ENCODE peak calls at places on chromosome 11, in seven cellular contexts. One of them, this sample, is unnamed.
A peak's percentile ranks its signal among the peaks of the same experiment; 100 is the strongest.

GRCh38 chr11:2296913-2297622 is 4.7 kb downstream of the C11orf21 start:
- DNase-seq in neural crest cell: no peak
- DNase-seq in AG09309: no peak
- DNase-seq in left colon: no peak
- DNase-seq in activated CD4-positive, alpha-beta T cell treated with anti-CD3 and anti-CD28 coated beads, Interleukin-2, amount 50 U/mL, for 4 hours: no peak
- DNase-seq in T-helper 2 cell: no peak
- DNase-seq in fibroblast of pulmonary artery: no peak
- DNase-seq in this sample: no peak

GRCh38 chr11:82899191-82899820 is 924 bp downstream of the PRCP start:
- DNase-seq in neural crest cell: no peak
- DNase-seq in AG09309: no peak
- DNase-seq in left colon: no peak
- DNase-seq in activated CD4-positive, alpha-beta T cell treated with anti-CD3 and anti-CD28 coated beads, Interleukin-2, amount 50 U/mL, for 4 hours: no peak
- DNase-seq in T-helper 2 cell: peak; percentile 89
- DNase-seq in fibroblast of pulmonary artery: no peak
- DNase-seq in this sample: no peak

GRCh38 chr11:6116638-6117037 is 9.2 kb downstream of the OR56B4 start:
- DNase-seq in neural crest cell: no peak
- DNase-seq in AG09309: no peak
- DNase-seq in left colon: no peak
- DNase-seq in activated CD4-positive, alpha-beta T cell treated with anti-CD3 and anti-CD28 coated beads, Interleukin-2, amount 50 U/mL, for 4 hours: no peak
- DNase-seq in T-helper 2 cell: no peak
- DNase-seq in fibroblast of pulmonary artery: no peak
- DNase-seq in this sample: no peak

GRCh38 chr11:65434667-65435179 is 12.1 kb downstream of the NEAT1 start:
- DNase-seq in neural crest cell: no peak
- DNase-seq in AG09309: no peak
- DNase-seq in left colon: no peak
- DNase-seq in activated CD4-positive, alpha-beta T cell treated with anti-CD3 and anti-CD28 coated beads, Interleukin-2, amount 50 U/mL, for 4 hours: no peak
- DNase-seq in T-helper 2 cell: no peak
- DNase-seq in fibroblast of pulmonary artery: peak; percentile 50
- DNase-seq in this sample: no peak

GRCh38 chr11:8067929-8068575 is 13.0 kb upstream of the TUB start:
- DNase-seq in neural crest cell: no peak
- DNase-seq in AG09309: no peak
- DNase-seq in left colon: no peak
- DNase-seq in activated CD4-positive, alpha-beta T cell treated with anti-CD3 and anti-CD28 coated beads, Interleukin-2, amount 50 U/mL, for 4 hours: no peak
- DNase-seq in T-helper 2 cell: no peak
- DNase-seq in fibroblast of pulmonary artery: no peak
- DNase-seq in this sample: no peak

GRCh38 chr11:117859713-117860112 is 16.7 kb downstream of the FXYD6 start:
- DNase-seq in neural crest cell: no peak
- DNase-seq in AG09309: no peak
- DNase-seq in left colon: no peak
- DNase-seq in activated CD4-positive, alpha-beta T cell treated with anti-CD3 and anti-CD28 coated beads, Interleukin-2, amount 50 U/mL, for 4 hours: no peak
- DNase-seq in T-helper 2 cell: no peak
- DNase-seq in fibroblast of pulmonary artery: no peak
- DNase-seq in this sample: no peak

GRCh38 chr11:46285594-46286033 is 8.2 kb downstream of the CREB3L1 start:
- DNase-seq in neural crest cell: no peak
- DNase-seq in AG09309: no peak
- DNase-seq in left colon: no peak
- DNase-seq in activated CD4-positive, alpha-beta T cell treated with anti-CD3 and anti-CD28 coated beads, Interleukin-2, amount 50 U/mL, for 4 hours: no peak
- DNase-seq in T-helper 2 cell: no peak
- DNase-seq in fibroblast of pulmonary artery: peak; percentile 75
- DNase-seq in this sample: no peak

GRCh38 chr11:42311504-42311903 is 852.1 kb upstream of the LRRC4C start:
- DNase-seq in neural crest cell: no peak
- DNase-seq in AG09309: no peak
- DNase-seq in left colon: no peak
- DNase-seq in activated CD4-positive, alpha-beta T cell treated with anti-CD3 and anti-CD28 coated beads, Interleukin-2, amount 50 U/mL, for 4 hours: no peak
- DNase-seq in T-helper 2 cell: no peak
- DNase-seq in fibroblast of pulmonary artery: peak; percentile 46
- DNase-seq in this sample: no peak

GRCh38 chr11:16603245-16603644 is 135.2 kb upstream of the C11orf58 start:
- DNase-seq in neural crest cell: no peak
- DNase-seq in AG09309: no peak
- DNase-seq in left colon: no peak
- DNase-seq in activated CD4-positive, alpha-beta T cell treated with anti-CD3 and anti-CD28 coated beads, Interleukin-2, amount 50 U/mL, for 4 hours: no peak
- DNase-seq in T-helper 2 cell: no peak
- DNase-seq in fibroblast of pulmonary artery: no peak
- DNase-seq in this sample: no peak

GRCh38 chr11:609355-609811 is 6.4 kb downstream of the IRF7 start:
- DNase-seq in neural crest cell: no peak
- DNase-seq in AG09309: no peak
- DNase-seq in left colon: no peak
- DNase-seq in activated CD4-positive, alpha-beta T cell treated with anti-CD3 and anti-CD28 coated beads, Interleukin-2, amount 50 U/mL, for 4 hours: no peak
- DNase-seq in T-helper 2 cell: no peak
- DNase-seq in fibroblast of pulmonary artery: no peak
- DNase-seq in this sample: no peak

GRCh38 chr11:111639226-111639925 is 37.1 kb downstream of the SIK2 start:
- DNase-seq in neural crest cell: no peak
- DNase-seq in AG09309: no peak
- DNase-seq in left colon: no peak
- DNase-seq in activated CD4-positive, alpha-beta T cell treated with anti-CD3 and anti-CD28 coated beads, Interleukin-2, amount 50 U/mL, for 4 hours: no peak
- DNase-seq in T-helper 2 cell: no peak
- DNase-seq in fibroblast of pulmonary artery: no peak
- DNase-seq in this sample: no peak

GRCh38 chr11:73470036-73470624 is 93.9 kb downstream of the RELT start:
- DNase-seq in neural crest cell: no peak
- DNase-seq in AG09309: no peak
- DNase-seq in left colon: no peak
- DNase-seq in activated CD4-positive, alpha-beta T cell treated with anti-CD3 and anti-CD28 coated beads, Interleukin-2, amount 50 U/mL, for 4 hours: no peak
- DNase-seq in T-helper 2 cell: no peak
- DNase-seq in fibroblast of pulmonary artery: no peak
- DNase-seq in this sample: no peak

GRCh38 chr11:2714871-2715270 is 15.1 kb upstream of the KCNQ1OT1 start:
- DNase-seq in neural crest cell: no peak
- DNase-seq in AG09309: no peak
- DNase-seq in left colon: no peak
- DNase-seq in activated CD4-positive, alpha-beta T cell treated with anti-CD3 and anti-CD28 coated beads, Interleukin-2, amount 50 U/mL, for 4 hours: no peak
- DNase-seq in T-helper 2 cell: no peak
- DNase-seq in fibroblast of pulmonary artery: no peak
- DNase-seq in this sample: no peak

GRCh38 chr11:113339909-113340569 is 25.7 kb downstream of the TTC12 start:
- DNase-seq in neural crest cell: no peak
- DNase-seq in AG09309: no peak
- DNase-seq in left colon: no peak
- DNase-seq in activated CD4-positive, alpha-beta T cell treated with anti-CD3 and anti-CD28 coated beads, Interleukin-2, amount 50 U/mL, for 4 hours: no peak
- DNase-seq in T-helper 2 cell: no peak
- DNase-seq in fibroblast of pulmonary artery: no peak
- DNase-seq in this sample: no peak

GRCh38 chr11:85316967-85317366 is 310.2 kb downstream of the DLG2 start:
- DNase-seq in neural crest cell: no peak
- DNase-seq in AG09309: no peak
- DNase-seq in left colon: no peak
- DNase-seq in activated CD4-positive, alpha-beta T cell treated with anti-CD3 and anti-CD28 coated beads, Interleukin-2, amount 50 U/mL, for 4 hours: no peak
- DNase-seq in T-helper 2 cell: peak; percentile 19
- DNase-seq in fibroblast of pulmonary artery: no peak
- DNase-seq in this sample: no peak

GRCh38 chr11:46914363-46914762 is 4.0 kb downstream of the LRP4 start:
- DNase-seq in neural crest cell: no peak
- DNase-seq in AG09309: no peak
- DNase-seq in left colon: no peak
- DNase-seq in activated CD4-positive, alpha-beta T cell treated with anti-CD3 and anti-CD28 coated beads, Interleukin-2, amount 50 U/mL, for 4 hours: no peak
- DNase-seq in T-helper 2 cell: no peak
- DNase-seq in fibroblast of pulmonary artery: no peak
- DNase-seq in this sample: no peak

GRCh38 chr11:38143852-38144251 is 1545.8 kb upstream of the RAG2 start:
- DNase-seq in neural crest cell: no peak
- DNase-seq in AG09309: no peak
- DNase-seq in left colon: no peak
- DNase-seq in activated CD4-positive, alpha-beta T cell treated with anti-CD3 and anti-CD28 coated beads, Interleukin-2, amount 50 U/mL, for 4 hours: no peak
- DNase-seq in T-helper 2 cell: no peak
- DNase-seq in fibroblast of pulmonary artery: no peak
- DNase-seq in this sample: no peak

GRCh38 chr11:31807791-31808074 is 3.4 kb downstream of the PAX6 start:
- DNase-seq in neural crest cell: no peak
- DNase-seq in AG09309: no peak
- DNase-seq in left colon: no peak
- DNase-seq in activated CD4-positive, alpha-beta T cell treated with anti-CD3 and anti-CD28 coated beads, Interleukin-2, amount 50 U/mL, for 4 hours: no peak
- DNase-seq in T-helper 2 cell: no peak
- DNase-seq in fibroblast of pulmonary artery: no peak
- DNase-seq in this sample: no peak

GRCh38 chr11:20132667-20133039 is 27.6 kb downstream of the DBX1 start:
- DNase-seq in neural crest cell: no peak
- DNase-seq in AG09309: no peak
- DNase-seq in left colon: no peak
- DNase-seq in activated CD4-positive, alpha-beta T cell treated with anti-CD3 and anti-CD28 coated beads, Interleukin-2, amount 50 U/mL, for 4 hours: no peak
- DNase-seq in T-helper 2 cell: no peak
- DNase-seq in fibroblast of pulmonary artery: no peak
- DNase-seq in this sample: no peak

GRCh38 chr11:33383920-33384209 is 126.7 kb downstream of the HIPK3 start:
- DNase-seq in neural crest cell: no peak
- DNase-seq in AG09309: no peak
- DNase-seq in left colon: no peak
- DNase-seq in activated CD4-positive, alpha-beta T cell treated with anti-CD3 and anti-CD28 coated beads, Interleukin-2, amount 50 U/mL, for 4 hours: no peak
- DNase-seq in T-helper 2 cell: no peak
- DNase-seq in fibroblast of pulmonary artery: no peak
- DNase-seq in this sample: no peak

GRCh38 chr11:93089474-93090102 is 108.2 kb downstream of the SLC36A4 start:
- DNase-seq in neural crest cell: no peak
- DNase-seq in AG09309: peak; percentile 24
- DNase-seq in left colon: peak; percentile 27
- DNase-seq in activated CD4-positive, alpha-beta T cell treated with anti-CD3 and anti-CD28 coated beads, Interleukin-2, amount 50 U/mL, for 4 hours: no peak
- DNase-seq in T-helper 2 cell: peak; percentile 37
- DNase-seq in fibroblast of pulmonary artery: peak; percentile 53
- DNase-seq in this sample: peak; percentile 7

GRCh38 chr11:92268546-92268945 is 43.9 kb downstream of the FAT3 start:
- DNase-seq in neural crest cell: no peak
- DNase-seq in AG09309: no peak
- DNase-seq in left colon: no peak
- DNase-seq in activated CD4-positive, alpha-beta T cell treated with anti-CD3 and anti-CD28 coated beads, Interleukin-2, amount 50 U/mL, for 4 hours: no peak
- DNase-seq in T-helper 2 cell: no peak
- DNase-seq in fibroblast of pulmonary artery: no peak
- DNase-seq in this sample: no peak

GRCh38 chr11:132158091-132158490 is 787.7 kb downstream of the NTM start:
- DNase-seq in neural crest cell: no peak
- DNase-seq in AG09309: no peak
- DNase-seq in left colon: no peak
- DNase-seq in activated CD4-positive, alpha-beta T cell treated with anti-CD3 and anti-CD28 coated beads, Interleukin-2, amount 50 U/mL, for 4 hours: no peak
- DNase-seq in T-helper 2 cell: peak; percentile 21
- DNase-seq in fibroblast of pulmonary artery: peak; percentile 26
- DNase-seq in this sample: no peak

GRCh38 chr11:57397394-57397990 is 7.0 kb upstream of the PRG2 start:
- DNase-seq in neural crest cell: no peak
- DNase-seq in AG09309: no peak
- DNase-seq in left colon: no peak
- DNase-seq in activated CD4-positive, alpha-beta T cell treated with anti-CD3 and anti-CD28 coated beads, Interleukin-2, amount 50 U/mL, for 4 hours: no peak
- DNase-seq in T-helper 2 cell: no peak
- DNase-seq in fibroblast of pulmonary artery: no peak
- DNase-seq in this sample: no peak

GRCh38 chr11:36411202-36411640 is 98.9 kb downstream of the TRAF6 start:
- DNase-seq in neural crest cell: no peak
- DNase-seq in AG09309: no peak
- DNase-seq in left colon: no peak
- DNase-seq in activated CD4-positive, alpha-beta T cell treated with anti-CD3 and anti-CD28 coated beads, Interleukin-2, amount 50 U/mL, for 4 hours: no peak
- DNase-seq in T-helper 2 cell: peak; percentile 19
- DNase-seq in fibroblast of pulmonary artery: peak; percentile 38
- DNase-seq in this sample: no peak

GRCh38 chr11:2850366-2850765 is 35.2 kb downstream of the CDKN1C start:
- DNase-seq in neural crest cell: peak; percentile 62
- DNase-seq in AG09309: no peak
- DNase-seq in left colon: no peak
- DNase-seq in activated CD4-positive, alpha-beta T cell treated with anti-CD3 and anti-CD28 coated beads, Interleukin-2, amount 50 U/mL, for 4 hours: no peak
- DNase-seq in T-helper 2 cell: no peak
- DNase-seq in fibroblast of pulmonary artery: no peak
- DNase-seq in this sample: no peak

GRCh38 chr11:118002541-118003019 is 16.4 kb downstream of the IL10RA start:
- DNase-seq in neural crest cell: no peak
- DNase-seq in AG09309: no peak
- DNase-seq in left colon: no peak
- DNase-seq in activated CD4-positive, alpha-beta T cell treated with anti-CD3 and anti-CD28 coated beads, Interleukin-2, amount 50 U/mL, for 4 hours: peak; percentile 69
- DNase-seq in T-helper 2 cell: peak; percentile 91
- DNase-seq in fibroblast of pulmonary artery: peak; percentile 52
- DNase-seq in this sample: no peak

GRCh38 chr11:112734207-112734606 is 227.0 kb upstream of the NCAM1 start:
- DNase-seq in neural crest cell: peak; percentile 31
- DNase-seq in AG09309: no peak
- DNase-seq in left colon: no peak
- DNase-seq in activated CD4-positive, alpha-beta T cell treated with anti-CD3 and anti-CD28 coated beads, Interleukin-2, amount 50 U/mL, for 4 hours: no peak
- DNase-seq in T-helper 2 cell: no peak
- DNase-seq in fibroblast of pulmonary artery: peak; percentile 56
- DNase-seq in this sample: no peak

GRCh38 chr11:12860827-12861226 is 148.3 kb upstream of the RASSF10 start:
- DNase-seq in neural crest cell: no peak
- DNase-seq in AG09309: peak; percentile 29
- DNase-seq in left colon: no peak
- DNase-seq in activated CD4-positive, alpha-beta T cell treated with anti-CD3 and anti-CD28 coated beads, Interleukin-2, amount 50 U/mL, for 4 hours: no peak
- DNase-seq in T-helper 2 cell: no peak
- DNase-seq in fibroblast of pulmonary artery: no peak
- DNase-seq in this sample: no peak

GRCh38 chr11:12889243-12889642 is 119.9 kb upstream of the RASSF10 start:
- DNase-seq in neural crest cell: no peak
- DNase-seq in AG09309: peak; percentile 64
- DNase-seq in left colon: peak; percentile 35
- DNase-seq in activated CD4-positive, alpha-beta T cell treated with anti-CD3 and anti-CD28 coated beads, Interleukin-2, amount 50 U/mL, for 4 hours: no peak
- DNase-seq in T-helper 2 cell: no peak
- DNase-seq in fibroblast of pulmonary artery: peak; percentile 82
- DNase-seq in this sample: no peak

GRCh38 chr11:131365601-131366000 is 4.8 kb upstream of the NTM start:
- DNase-seq in neural crest cell: no peak
- DNase-seq in AG09309: no peak
- DNase-seq in left colon: no peak
- DNase-seq in activated CD4-positive, alpha-beta T cell treated with anti-CD3 and anti-CD28 coated beads, Interleukin-2, amount 50 U/mL, for 4 hours: no peak
- DNase-seq in T-helper 2 cell: no peak
- DNase-seq in fibroblast of pulmonary artery: no peak
- DNase-seq in this sample: peak; percentile 43

This sample was measured in NCI-H524 treated with DMSO at 0.1 percent for 48 hours.